ENCODE peak calls at places on chromosome 18, in eight cellular contexts. N is A673; Y is aorta; R is mammary epithelial cell; G is CD8-positive, alpha-beta memory T cell; J is stomach; H is CD8-positive, alpha-beta T cell; C is sigmoid colon. K is an unnamed sample.
A peak's percentile ranks its signal among the peaks of the same experiment; 100 is the strongest.

GRCh38 chr18:35852786-35853185 is 119.7 kb upstream of the RMP24 start:
- DNase-seq in H (no peak), J (no peak), C (no peak), G (no peak), Y (no peak), N (no peak), R (peak; percentile 6), K (no peak)

GRCh38 chr18:8478166-8478967 is 130.9 kb upstream of the RAB12 start:
- DNase-seq in Y (peak; percentile 61), G (peak; percentile 45), H (peak; percentile 5), C (no peak), R (peak; percentile 29), J (peak; percentile 63), N (peak; percentile 70), K (peak; percentile 36)

GRCh38 chr18:59416818-59417217 is 57.8 kb upstream of the LMAN1 start:
- DNase-seq in R (no peak), Y (no peak), G (no peak), J (no peak), H (no peak), N (no peak), C (no peak), K (no peak)

GRCh38 chr18:10321576-10321975 is 132.9 kb upstream of the APCDD1 start:
- DNase-seq in R (no peak), C (no peak), J (no peak), G (no peak), H (no peak), N (no peak), Y (no peak), K (no peak)

GRCh38 chr18:34543356-34543755 is 166.7 kb upstream of the DTNA start:
- DNase-seq in R (no peak), Y (no peak), G (no peak), C (no peak), N (no peak), J (no peak), H (no peak), K (no peak)

GRCh38 chr18:8357320-8357719 is 251.9 kb upstream of the RAB12 start:
- DNase-seq in G (no peak), C (no peak), H (no peak), N (no peak), Y (no peak), R (no peak), J (no peak), K (no peak)

GRCh38 chr18:67864677-67865340 is 348.3 kb upstream of the DSEL start:
- DNase-seq in Y (no peak), C (no peak), R (peak; percentile 5), H (no peak), G (no peak), J (no peak), N (no peak), K (no peak)

GRCh38 chr18:55287146-55287806 is 300.7 kb downstream of the TCF4 start:
- DNase-seq in R (no peak), C (no peak), G (no peak), N (no peak), J (no peak), H (no peak), Y (no peak), K (peak; percentile 40)

GRCh38 chr18:32469190-32469611 is 1.5 kb downstream of the GAREM1 start:
- DNase-seq in Y (peak; percentile 46), G (no peak), H (no peak), C (peak; percentile 66), N (peak; percentile 39), J (peak; percentile 49), R (peak; percentile 40), K (peak; percentile 18)
- H3K27ac ChIP-seq in Y (peak overlapping the region; percentile 47), G (no peak overlapping the region), H (no peak overlapping the region), C (peak overlapping the region; percentile 94), N (no peak overlapping the region), J (peak overlapping the region; percentile 94), R (no peak overlapping the region), K (peak overlapping the region; percentile 84)

GRCh38 chr18:26637983-26638382 is 89.6 kb upstream of the KCTD1 start:
- DNase-seq in C (no peak), J (no peak), H (no peak), R (no peak), G (no peak), N (no peak), Y (no peak), K (no peak)

GRCh38 chr18:26640541-26640940 is 92.2 kb upstream of the KCTD1 start:
- DNase-seq in H (no peak), J (no peak), N (no peak), Y (no peak), G (no peak), C (no peak), R (no peak), K (no peak)

GRCh38 chr18:26637324-26637723 is 89.0 kb upstream of the KCTD1 start:
- DNase-seq in R (no peak), C (no peak), G (no peak), H (no peak), Y (no peak), N (no peak), J (no peak), K (no peak)

GRCh38 chr18:26642461-26643348 is 94.4 kb upstream of the KCTD1 start:
- DNase-seq in C (no peak), Y (no peak), H (no peak), J (no peak), G (no peak), R (no peak), N (no peak), K (no peak)

DNA sequence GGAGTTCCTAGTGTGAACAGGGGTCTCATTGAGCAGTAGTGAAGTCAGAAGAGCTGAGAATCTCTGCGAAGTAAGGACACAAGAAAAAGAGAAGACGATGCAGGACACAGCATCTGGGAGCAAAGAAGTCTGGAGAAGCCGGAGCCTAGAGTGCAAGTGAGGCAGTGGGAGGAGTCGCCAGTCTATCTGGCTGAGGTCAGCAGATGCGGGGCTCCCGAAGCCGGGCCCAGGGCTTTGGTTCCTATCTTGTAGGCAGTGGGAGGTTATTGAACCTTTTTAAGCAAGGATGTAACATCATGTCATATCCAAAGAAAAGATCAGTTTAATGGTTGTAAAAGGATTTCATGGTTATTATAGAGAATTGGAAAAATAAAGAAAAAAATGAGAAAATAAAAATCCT is 90.8 kb upstream of the KCTD1 start:
- DNase-seq in N (no peak), H (no peak), Y (no peak), C (no peak), J (no peak), G (no peak), R (no peak), K (no peak)
- H3K27ac ChIP-seq in N (no peak overlapping the region), H (no peak overlapping the region), Y (no peak overlapping the region), C (no peak overlapping the region), J (no peak overlapping the region), G (no peak overlapping the region), R (no peak overlapping the region), K (no peak overlapping the region)

DNA sequence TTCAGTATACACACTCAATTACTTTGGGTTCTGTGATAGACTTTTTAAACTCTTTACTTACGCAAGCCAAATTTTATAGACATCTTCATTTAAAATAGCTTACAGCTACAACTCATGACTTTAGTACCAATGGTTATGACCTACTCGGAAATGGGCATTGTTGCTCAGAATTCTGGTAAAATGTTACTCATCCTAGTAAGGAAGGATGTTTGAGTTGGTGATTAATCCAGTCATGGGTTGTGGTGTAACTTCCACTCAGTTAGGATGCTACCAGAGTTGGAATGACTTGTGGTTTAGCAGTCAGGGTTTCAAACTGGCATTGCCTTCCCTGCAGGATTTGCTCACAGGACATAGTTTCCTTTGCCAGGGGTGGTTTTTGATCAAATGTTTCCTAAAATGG is 7.4 kb upstream of the NPC1 start:
- DNase-seq in G (no peak), R (peak; percentile 93), C (no peak), Y (no peak), H (no peak), J (no peak), N (no peak), K (no peak)
- H3K27ac ChIP-seq in G (no peak overlapping the region), R (peak overlapping the region; percentile 55), C (no peak overlapping the region), Y (no peak overlapping the region), H (no peak overlapping the region), J (no peak overlapping the region), N (no peak overlapping the region), K (no peak overlapping the region)

DNA sequence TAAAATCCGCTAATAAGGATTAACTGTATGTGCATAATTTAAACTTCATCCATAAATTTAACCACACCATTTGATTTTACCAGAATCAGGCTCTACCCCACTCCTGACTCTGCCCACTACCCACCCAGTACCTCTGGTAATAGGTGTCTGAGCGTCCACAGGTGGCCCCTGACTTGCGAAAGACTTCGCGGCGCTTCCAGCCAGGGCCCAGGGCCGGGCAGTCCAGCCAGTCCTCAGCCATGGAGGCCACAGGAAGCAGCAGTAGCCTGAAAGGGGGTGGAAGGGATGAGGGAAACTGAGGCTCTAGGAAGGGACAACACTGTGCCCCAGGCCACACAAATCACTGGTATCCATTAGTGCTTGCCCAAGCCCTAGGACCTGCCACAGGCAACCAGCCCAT is 1.6 kb downstream of the MBD1 start:
- DNase-seq in Y (no peak), R (no peak), C (no peak), G (no peak), N (no peak), H (no peak), J (no peak), K (no peak)
- H3K27ac ChIP-seq in Y (no peak overlapping the region), R (peak overlapping the region; percentile 86), C (no peak overlapping the region), G (no peak overlapping the region), N (no peak overlapping the region), H (no peak overlapping the region), J (peak overlapping the region; percentile 95), K (no peak overlapping the region)

DNA sequence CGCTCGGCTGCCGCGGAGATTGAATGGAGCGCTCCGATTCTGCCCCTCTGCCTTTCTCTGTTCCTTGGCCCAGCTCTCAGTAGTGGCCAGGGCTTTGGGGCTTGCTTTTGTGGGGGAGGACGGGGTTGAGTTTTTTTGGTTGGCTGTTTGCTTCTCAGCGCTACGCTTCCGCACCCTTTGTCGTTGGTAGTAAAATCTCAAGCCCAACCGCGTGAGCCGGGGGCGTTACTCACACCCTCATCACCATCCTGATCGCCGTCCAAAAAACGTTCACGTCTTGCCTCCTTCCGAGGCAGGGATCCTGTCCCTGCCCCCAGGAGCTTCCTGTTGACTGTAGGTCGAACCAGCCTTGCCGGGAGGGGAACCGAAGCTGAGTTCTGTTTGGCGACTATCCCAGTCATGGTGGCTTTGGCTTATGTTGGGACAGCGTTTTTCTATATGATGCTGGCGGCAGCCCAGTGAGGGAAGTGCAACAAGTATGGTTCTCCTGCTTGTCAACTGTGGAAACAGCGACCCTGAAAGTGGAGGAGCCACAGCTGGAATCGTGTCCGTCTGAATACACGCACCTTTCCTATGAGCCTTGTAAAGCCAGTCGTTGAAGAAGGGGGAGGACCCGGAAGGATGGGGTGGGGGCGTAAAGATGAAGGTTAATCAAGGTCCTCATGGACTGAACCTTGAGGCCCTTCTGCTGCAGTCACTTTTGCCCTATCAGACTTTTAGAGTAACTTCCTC is 797 bp upstream of the YES1 start:
- DNase-seq in N (peak; percentile 92), Y (peak; percentile 87), J (peak; percentile 66), C (peak; percentile 93), R (peak; percentile 75), G (peak; percentile 64), H (peak; percentile 40), K (peak; percentile 62)
- H3K27ac ChIP-seq in N (peak overlapping the region; percentile 89), Y (peak overlapping the region; percentile 38), J (peak overlapping the region; percentile 90), C (peak overlapping the region; percentile 97), R (peak overlapping the region; percentile 92), G (peak overlapping the region; percentile 82), H (peak overlapping the region; percentile 81), K (peak overlapping the region; percentile 96)

GRCh38 chr18:3236470-3236869 is 11.1 kb upstream of the MYL12A start:
- DNase-seq in J (no peak), R (no peak), G (no peak), N (no peak), H (no peak), Y (no peak), C (no peak), K (no peak)
- H3K27ac ChIP-seq in J (no peak overlapping the region), R (no peak overlapping the region), G (no peak overlapping the region), N (no peak overlapping the region), H (no peak overlapping the region), Y (no peak overlapping the region), C (no peak overlapping the region), K (no peak overlapping the region)

K was measured in gastrocnemius medialis.